ENCODE peak calls at places on chromosome 4, in five cellular contexts. One of them, this sample, is unnamed.

GRCh38 chr4:142367326-142368188 is 478.5 kb downstream of the INPP4B start:
- DNase-seq in K562: no peak
- DNase-seq in A549: no peak
- DNase-seq in SK-N-SH: no peak
- DNase-seq in GM12878: no peak
- DNase-seq in this sample: no peak

GRCh38 chr4:23039813-23040212 is 347.1 kb downstream of the GBA3 start:
- DNase-seq in A549: no peak
- DNase-seq in GM12878: no peak
- DNase-seq in K562: no peak
- DNase-seq in SK-N-SH: no peak
- DNase-seq in this sample: no peak

GRCh38 chr4:13535708-13536361 is 8.5 kb downstream of the NKX3-2 start:
- DNase-seq in GM12878: no peak
- DNase-seq in SK-N-SH: peak; percentile 52
- DNase-seq in K562: peak; percentile 12
- DNase-seq in A549: no peak
- DNase-seq in this sample: no peak

GRCh38 chr4:99863804-99864203 is 30.4 kb downstream of the LAMTOR3 start:
- DNase-seq in K562: no peak
- DNase-seq in A549: no peak
- DNase-seq in GM12878: no peak
- DNase-seq in SK-N-SH: no peak
- DNase-seq in this sample: peak; percentile 57

GRCh38 chr4:128519163-128519810 is 231.7 kb upstream of the PGRMC2 start:
- DNase-seq in A549: no peak
- DNase-seq in GM12878: no peak
- DNase-seq in K562: no peak
- DNase-seq in SK-N-SH: no peak
- DNase-seq in this sample: peak; percentile 23

GRCh38 chr4:100736651-100737450 is 219.0 kb upstream of the EMCN start:
- DNase-seq in A549: no peak
- DNase-seq in SK-N-SH: no peak
- DNase-seq in GM12878: no peak
- DNase-seq in K562: no peak
- DNase-seq in this sample: peak; percentile 65

GRCh38 chr4:115780268-115780667 is 666.8 kb upstream of the NDST4 start:
- DNase-seq in SK-N-SH: no peak
- DNase-seq in K562: no peak
- DNase-seq in A549: no peak
- DNase-seq in GM12878: no peak
- DNase-seq in this sample: no peak

GRCh38 chr4:147361726-147362125 is 119.2 kb upstream of the EDNRA start:
- DNase-seq in GM12878: no peak
- DNase-seq in SK-N-SH: no peak
- DNase-seq in K562: no peak
- DNase-seq in A549: no peak
- DNase-seq in this sample: peak; percentile 92

GRCh38 chr4:164926301-164926700 is 49.3 kb downstream of the APELA start:
- DNase-seq in SK-N-SH: no peak
- DNase-seq in GM12878: no peak
- DNase-seq in A549: no peak
- DNase-seq in K562: no peak
- DNase-seq in this sample: no peak

GRCh38 chr4:110165382-110166285 is 32.8 kb downstream of the ELOVL6 start:
- DNase-seq in SK-N-SH: peak; percentile 48
- DNase-seq in GM12878: no peak
- DNase-seq in A549: no peak
- DNase-seq in K562: no peak
- DNase-seq in this sample: peak; percentile 83

DNA sequence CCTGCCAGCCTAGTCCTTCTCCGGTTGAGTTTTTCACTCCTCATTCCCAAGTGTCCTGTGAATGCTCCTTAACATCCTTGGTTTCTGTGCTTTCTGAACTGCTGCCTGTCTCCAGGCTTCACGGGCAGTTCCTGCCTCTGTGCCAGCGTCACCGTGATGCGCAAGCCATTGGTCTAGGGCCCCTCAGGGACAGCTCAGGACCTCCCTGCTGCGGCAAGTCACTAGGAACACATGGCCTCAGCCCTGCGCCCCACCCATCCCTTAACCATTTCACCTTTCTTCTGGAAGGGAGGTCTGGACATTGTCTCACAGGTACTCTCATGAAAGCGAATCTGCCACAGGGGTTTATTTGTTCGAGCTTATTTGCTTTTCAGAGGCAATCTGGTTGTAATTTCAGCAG is 93.0 kb upstream of the RBPJ start:
- DNase-seq in A549: no peak
- DNase-seq in K562: no peak
- DNase-seq in SK-N-SH: no peak
- DNase-seq in GM12878: no peak
- DNase-seq in this sample: no peak
- TF ChIP-seq RCOR1 in A549: no peak
- TF ChIP-seq RCOR1 in K562: no peak
- TF ChIP-seq RCOR1 in SK-N-SH: no peak
- TF ChIP-seq RCOR1 in GM12878: no peak
- TF ChIP-seq RCOR1 in this sample: no peak

DNA sequence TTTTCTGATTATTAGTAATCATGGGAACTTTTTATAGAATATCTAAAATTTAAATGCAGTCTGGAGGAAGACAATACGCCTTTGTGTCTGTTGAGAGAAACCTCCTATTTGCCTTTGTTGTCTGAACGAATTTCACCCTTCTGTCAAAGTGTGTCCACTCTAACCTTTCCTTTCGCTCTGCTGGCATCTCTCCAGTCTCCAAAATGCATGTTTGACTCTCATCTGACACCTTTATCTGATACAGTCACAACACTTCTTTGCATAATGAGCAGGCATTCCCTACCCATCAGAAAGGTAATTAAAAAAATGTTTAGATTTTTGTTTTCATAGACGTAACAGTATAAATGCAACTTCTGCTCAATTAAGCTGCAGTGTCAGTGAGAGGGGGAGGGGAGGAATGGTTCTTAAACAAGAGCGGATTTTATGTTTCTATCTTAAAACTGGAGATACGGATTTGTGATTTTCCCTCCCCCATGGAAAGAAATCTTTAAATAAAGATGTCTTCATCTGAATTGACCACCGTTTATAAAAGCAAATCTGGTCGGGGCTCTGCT is 70.2 kb downstream of the CXXC4 start:
- DNase-seq in K562: no peak
- DNase-seq in A549: no peak
- DNase-seq in SK-N-SH: no peak
- DNase-seq in GM12878: no peak
- DNase-seq in this sample: no peak
- H3K4me2 ChIP-seq in K562: no peak overlapping the region
- H3K4me2 ChIP-seq in A549: peak overlapping the region; percentile 28
- H3K4me2 ChIP-seq in SK-N-SH: peak overlapping the region; percentile 17
- H3K4me2 ChIP-seq in GM12878: no peak overlapping the region
- H3K4me2 ChIP-seq in this sample: no peak overlapping the region

GRCh38 chr4:8045909-8046308 is 106.2 kb upstream of the AFAP1 start:
- DNase-seq in GM12878: no peak
- DNase-seq in K562: no peak
- DNase-seq in A549: no peak
- DNase-seq in SK-N-SH: no peak
- DNase-seq in this sample: no peak

GRCh38 chr4:8044244-8044643 is 104.6 kb upstream of the AFAP1 start:
- DNase-seq in K562: no peak
- DNase-seq in A549: no peak
- DNase-seq in SK-N-SH: no peak
- DNase-seq in GM12878: no peak
- DNase-seq in this sample: no peak

GRCh38 chr4:8046925-8047541 is 107.4 kb upstream of the AFAP1 start:
- DNase-seq in A549: no peak
- DNase-seq in SK-N-SH: no peak
- DNase-seq in GM12878: no peak
- DNase-seq in K562: no peak
- DNase-seq in this sample: no peak

GRCh38 chr4:8043596-8043995 is 103.9 kb upstream of the AFAP1 start:
- DNase-seq in A549: no peak
- DNase-seq in SK-N-SH: no peak
- DNase-seq in GM12878: no peak
- DNase-seq in K562: no peak
- DNase-seq in this sample: no peak

DNA sequence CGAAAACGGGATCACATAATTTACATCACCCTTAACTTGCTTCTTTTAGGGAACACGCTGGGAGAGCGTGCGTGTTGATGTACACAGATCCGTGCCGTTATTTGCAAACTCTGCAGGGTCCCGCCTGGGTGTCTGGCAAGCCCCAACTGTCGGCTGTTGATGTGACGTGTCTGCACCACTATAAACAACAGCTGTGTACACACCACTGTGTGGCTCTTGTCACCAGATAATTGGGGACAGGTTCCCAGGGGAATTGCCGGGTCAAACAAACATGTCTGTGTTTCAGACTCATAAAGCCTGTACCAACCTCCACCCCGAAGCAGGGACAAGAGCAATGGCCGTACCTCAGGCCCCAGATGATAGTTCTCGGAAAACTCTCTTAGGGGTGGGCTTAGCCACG is 105.0 kb upstream of the AFAP1 start:
- DNase-seq in GM12878: no peak
- DNase-seq in K562: no peak
- DNase-seq in A549: no peak
- DNase-seq in SK-N-SH: no peak
- DNase-seq in this sample: no peak
- TF ChIP-seq RCOR1 in GM12878: no peak
- TF ChIP-seq RCOR1 in K562: no peak
- TF ChIP-seq RCOR1 in A549: no peak
- TF ChIP-seq RCOR1 in SK-N-SH: no peak
- TF ChIP-seq RCOR1 in this sample: no peak

GRCh38 chr4:173262363-173262762 is 71.8 kb downstream of the HMGB2 start:
- DNase-seq in A549: no peak
- DNase-seq in GM12878: no peak
- DNase-seq in SK-N-SH: no peak
- DNase-seq in K562: no peak
- DNase-seq in this sample: no peak

GRCh38 chr4:173261052-173261451 is 73.1 kb downstream of the HMGB2 start:
- DNase-seq in A549: no peak
- DNase-seq in GM12878: no peak
- DNase-seq in K562: no peak
- DNase-seq in SK-N-SH: no peak
- DNase-seq in this sample: no peak

GRCh38 chr4:173269280-173269679 is 64.9 kb downstream of the HMGB2 start:
- DNase-seq in A549: no peak
- DNase-seq in K562: peak; percentile 22
- DNase-seq in GM12878: no peak
- DNase-seq in SK-N-SH: peak; percentile 29
- DNase-seq in this sample: no peak

GRCh38 chr4:173264245-173264959 is 69.8 kb downstream of the HMGB2 start:
- DNase-seq in GM12878: no peak
- DNase-seq in A549: no peak
- DNase-seq in K562: peak; percentile 30
- DNase-seq in SK-N-SH: peak; percentile 36
- DNase-seq in this sample: peak; percentile 78

DNA sequence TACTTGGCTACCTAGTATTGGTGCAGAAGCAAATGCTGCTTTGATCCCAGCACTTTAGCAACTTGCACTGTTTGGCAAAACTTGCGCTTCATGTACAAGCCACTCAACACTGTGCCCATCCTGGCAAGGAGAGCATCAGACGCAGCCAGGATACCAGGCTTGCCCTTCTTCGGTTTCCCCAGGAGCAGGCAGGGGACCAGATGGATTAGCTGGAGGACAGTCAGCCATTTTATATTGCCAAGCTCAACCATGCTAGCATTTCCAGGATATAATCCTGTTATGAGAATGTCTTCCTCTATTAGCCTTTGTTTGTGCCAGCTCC is 69.2 kb downstream of the HMGB2 start:
- DNase-seq in GM12878: no peak
- DNase-seq in K562: no peak
- DNase-seq in SK-N-SH: no peak
- DNase-seq in A549: no peak
- DNase-seq in this sample: no peak
- H3K4me2 ChIP-seq in GM12878: no peak overlapping the region
- H3K4me2 ChIP-seq in K562: peak overlapping the region; percentile 28
- H3K4me2 ChIP-seq in SK-N-SH: no peak overlapping the region
- H3K4me2 ChIP-seq in A549: no peak overlapping the region
- H3K4me2 ChIP-seq in this sample: peak overlapping the region; percentile 11

GRCh38 chr4:15378055-15378454 is 49.8 kb upstream of the C1QTNF7 start:
- DNase-seq in K562: no peak
- DNase-seq in A549: no peak
- DNase-seq in SK-N-SH: no peak
- DNase-seq in GM12878: no peak
- DNase-seq in this sample: peak; percentile 38
- TF ChIP-seq RCOR1 in K562: no peak
- TF ChIP-seq RCOR1 in A549: no peak
- TF ChIP-seq RCOR1 in SK-N-SH: no peak
- TF ChIP-seq RCOR1 in GM12878: no peak
- TF ChIP-seq RCOR1 in this sample: no peak

DNA sequence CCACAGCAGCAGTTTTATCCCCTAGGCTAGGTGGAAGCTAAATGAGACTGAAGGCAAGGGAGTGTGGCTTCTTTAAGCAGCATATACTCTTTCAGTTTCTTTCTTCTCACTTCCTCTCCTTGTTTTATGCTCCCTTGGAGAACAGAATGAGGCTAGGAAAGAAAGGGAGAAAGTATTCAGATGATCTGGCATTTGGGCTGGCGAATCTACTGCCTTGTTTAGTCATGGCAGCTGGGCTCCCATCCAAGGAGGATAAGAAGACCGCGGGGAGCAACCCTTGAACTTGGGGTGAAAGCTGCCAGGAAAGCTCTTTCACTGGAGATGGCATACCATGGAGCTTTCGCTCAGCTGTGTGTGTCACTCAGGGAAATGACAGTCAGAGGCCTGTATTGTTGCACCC is 72.1 kb downstream of the ARHGEF38 start:
- DNase-seq in GM12878: no peak
- DNase-seq in A549: no peak
- DNase-seq in SK-N-SH: no peak
- DNase-seq in K562: no peak
- DNase-seq in this sample: peak; percentile 40
- H3K4me2 ChIP-seq in GM12878: peak overlapping the region; percentile 93
- H3K4me2 ChIP-seq in A549: no peak overlapping the region
- H3K4me2 ChIP-seq in SK-N-SH: peak overlapping the region; percentile 15
- H3K4me2 ChIP-seq in K562: no peak overlapping the region
- H3K4me2 ChIP-seq in this sample: no peak overlapping the region

GRCh38 chr4:156950090-156950489 is 21.5 kb downstream of the PDGFC start:
- DNase-seq in SK-N-SH: no peak
- DNase-seq in GM12878: no peak
- DNase-seq in K562: no peak
- DNase-seq in A549: no peak
- DNase-seq in this sample: no peak

GRCh38 chr4:156949373-156949814 is 22.2 kb downstream of the PDGFC start:
- DNase-seq in A549: no peak
- DNase-seq in GM12878: no peak
- DNase-seq in K562: no peak
- DNase-seq in SK-N-SH: no peak
- DNase-seq in this sample: peak; percentile 80

GRCh38 chr4:156946508-156947197 is 24.9 kb downstream of the PDGFC start:
- DNase-seq in A549: peak; percentile 18
- DNase-seq in K562: no peak
- DNase-seq in SK-N-SH: no peak
- DNase-seq in GM12878: no peak
- DNase-seq in this sample: peak; percentile 99

GRCh38 chr4:156948133-156948532 is 23.5 kb downstream of the PDGFC start:
- DNase-seq in GM12878: no peak
- DNase-seq in A549: no peak
- DNase-seq in SK-N-SH: no peak
- DNase-seq in K562: no peak
- DNase-seq in this sample: no peak

GRCh38 chr4:156948738-156949137 is 22.9 kb downstream of the PDGFC start:
- DNase-seq in SK-N-SH: no peak
- DNase-seq in A549: no peak
- DNase-seq in GM12878: no peak
- DNase-seq in K562: no peak
- DNase-seq in this sample: no peak
- TF ChIP-seq RCOR1 in SK-N-SH: no peak
- TF ChIP-seq RCOR1 in A549: no peak
- TF ChIP-seq RCOR1 in GM12878: no peak
- TF ChIP-seq RCOR1 in K562: no peak
- TF ChIP-seq RCOR1 in this sample: no peak

This sample was measured in IMR-90.